ENCODE peak calls at places on chromosomes 1 and 21, in ten cellular contexts. One of them, this sample, is unnamed. For H3K27me3, the result is how much of the 10 kb centered on the place peaks cover.

GRCh38 chr1:53878492-53879105 is 11.0 kb downstream of the YIPF1 start:
- DNase-seq in aorta: no peak
- DNase-seq in keratinocyte: peak
- DNase-seq in AG04450: peak
- DNase-seq in adipocyte: peak
- DNase-seq in breast epithelium: no peak
- DNase-seq in IMR-90: peak
- DNase-seq in ovary: no peak
- DNase-seq in tibial artery: no peak
- DNase-seq in PC-9: no peak
- DNase-seq in this sample: no peak

GRCh38 chr1:170765712-170766330 is 101.9 kb downstream of the PRRX1 start:
- DNase-seq in adipocyte: peak
- DNase-seq in tibial artery: no peak
- DNase-seq in IMR-90: peak
- DNase-seq in ovary: no peak
- DNase-seq in PC-9: no peak
- DNase-seq in breast epithelium: no peak
- DNase-seq in keratinocyte: no peak
- DNase-seq in AG04450: peak
- DNase-seq in aorta: no peak
- DNase-seq in this sample: no peak

GRCh38 chr1:21511579-21512522 is 2.6 kb downstream of the ALPL start:
- DNase-seq in breast epithelium: peak
- DNase-seq in tibial artery: peak
- DNase-seq in PC-9: peak
- DNase-seq in keratinocyte: no peak
- DNase-seq in aorta: peak
- DNase-seq in IMR-90: peak
- DNase-seq in adipocyte: peak
- DNase-seq in ovary: peak
- DNase-seq in AG04450: peak
- DNase-seq in this sample: peak

GRCh38 chr1:19213580-19213979 is 3.5 kb upstream of the UBR4 start:
- DNase-seq in aorta: no peak
- DNase-seq in IMR-90: no peak
- DNase-seq in breast epithelium: no peak
- DNase-seq in tibial artery: no peak
- DNase-seq in AG04450: no peak
- DNase-seq in keratinocyte: no peak
- DNase-seq in ovary: no peak
- DNase-seq in adipocyte: no peak
- DNase-seq in PC-9: no peak
- DNase-seq in this sample: no peak

GRCh38 chr1:165927169-165927568 is 99.8 kb downstream of the UCK2 start:
- DNase-seq in IMR-90: no peak
- DNase-seq in breast epithelium: no peak
- DNase-seq in aorta: no peak
- DNase-seq in adipocyte: no peak
- DNase-seq in tibial artery: no peak
- DNase-seq in PC-9: no peak
- DNase-seq in keratinocyte: no peak
- DNase-seq in AG04450: no peak
- DNase-seq in ovary: no peak
- DNase-seq in this sample: no peak

GRCh38 chr1:8925406-8925805 is 20.3 kb upstream of the CA6 start:
- DNase-seq in keratinocyte: no peak
- DNase-seq in ovary: no peak
- DNase-seq in PC-9: no peak
- DNase-seq in aorta: no peak
- DNase-seq in tibial artery: no peak
- DNase-seq in breast epithelium: no peak
- DNase-seq in IMR-90: no peak
- DNase-seq in AG04450: no peak
- DNase-seq in adipocyte: no peak
- DNase-seq in this sample: no peak

GRCh38 chr1:48228156-48228555 is 5.6 kb downstream of the SLC5A9 start:
- DNase-seq in aorta: no peak
- DNase-seq in ovary: no peak
- DNase-seq in keratinocyte: no peak
- DNase-seq in IMR-90: no peak
- DNase-seq in breast epithelium: no peak
- DNase-seq in tibial artery: no peak
- DNase-seq in PC-9: no peak
- DNase-seq in AG04450: no peak
- DNase-seq in adipocyte: no peak
- DNase-seq in this sample: no peak

GRCh38 chr1:160981584-160982411 is 27.2 kb upstream of the ITLN2 start:
- DNase-seq in keratinocyte: no peak
- DNase-seq in aorta: peak
- DNase-seq in ovary: no peak
- DNase-seq in PC-9: no peak
- DNase-seq in tibial artery: no peak
- DNase-seq in AG04450: no peak
- DNase-seq in IMR-90: no peak
- DNase-seq in adipocyte: no peak
- DNase-seq in breast epithelium: no peak
- DNase-seq in this sample: no peak

GRCh38 chr1:98932184-98932583 is 72.5 kb downstream of the PLPPR5 start:
- DNase-seq in keratinocyte: no peak
- DNase-seq in AG04450: no peak
- DNase-seq in ovary: no peak
- DNase-seq in aorta: no peak
- DNase-seq in IMR-90: no peak
- DNase-seq in PC-9: no peak
- DNase-seq in breast epithelium: no peak
- DNase-seq in adipocyte: no peak
- DNase-seq in tibial artery: no peak
- DNase-seq in this sample: no peak

GRCh38 chr1:66439028-66439427 is 94.9 kb upstream of the SGIP1 start:
- DNase-seq in IMR-90: peak
- DNase-seq in adipocyte: peak
- DNase-seq in PC-9: no peak
- DNase-seq in AG04450: no peak
- DNase-seq in aorta: no peak
- DNase-seq in keratinocyte: no peak
- DNase-seq in tibial artery: no peak
- DNase-seq in ovary: no peak
- DNase-seq in breast epithelium: no peak
- DNase-seq in this sample: no peak

GRCh38 chr1:209775634-209776033 is 8.7 kb downstream of the C1orf74 start:
- DNase-seq in ovary: no peak
- DNase-seq in tibial artery: no peak
- DNase-seq in PC-9: no peak
- DNase-seq in AG04450: no peak
- DNase-seq in adipocyte: no peak
- DNase-seq in keratinocyte: no peak
- DNase-seq in breast epithelium: no peak
- DNase-seq in aorta: no peak
- DNase-seq in IMR-90: no peak
- DNase-seq in this sample: no peak

GRCh38 chr1:209780276-209780675 is 4.1 kb downstream of the C1orf74 start:
- DNase-seq in ovary: no peak
- DNase-seq in adipocyte: no peak
- DNase-seq in AG04450: no peak
- DNase-seq in PC-9: no peak
- DNase-seq in tibial artery: no peak
- DNase-seq in breast epithelium: no peak
- DNase-seq in keratinocyte: no peak
- DNase-seq in aorta: no peak
- DNase-seq in IMR-90: no peak
- DNase-seq in this sample: no peak

GRCh38 chr1:209774592-209774991 is 9.8 kb downstream of the C1orf74 start:
- DNase-seq in adipocyte: no peak
- DNase-seq in keratinocyte: no peak
- DNase-seq in aorta: no peak
- DNase-seq in ovary: no peak
- DNase-seq in IMR-90: no peak
- DNase-seq in breast epithelium: no peak
- DNase-seq in tibial artery: no peak
- DNase-seq in PC-9: no peak
- DNase-seq in AG04450: no peak
- DNase-seq in this sample: no peak

GRCh38 chr1:209772116-209772515 is 12.2 kb downstream of the C1orf74 start:
- DNase-seq in aorta: no peak
- DNase-seq in PC-9: no peak
- DNase-seq in tibial artery: no peak
- DNase-seq in adipocyte: no peak
- DNase-seq in ovary: no peak
- DNase-seq in AG04450: no peak
- DNase-seq in IMR-90: no peak
- DNase-seq in breast epithelium: no peak
- DNase-seq in keratinocyte: no peak
- DNase-seq in this sample: no peak

DNA sequence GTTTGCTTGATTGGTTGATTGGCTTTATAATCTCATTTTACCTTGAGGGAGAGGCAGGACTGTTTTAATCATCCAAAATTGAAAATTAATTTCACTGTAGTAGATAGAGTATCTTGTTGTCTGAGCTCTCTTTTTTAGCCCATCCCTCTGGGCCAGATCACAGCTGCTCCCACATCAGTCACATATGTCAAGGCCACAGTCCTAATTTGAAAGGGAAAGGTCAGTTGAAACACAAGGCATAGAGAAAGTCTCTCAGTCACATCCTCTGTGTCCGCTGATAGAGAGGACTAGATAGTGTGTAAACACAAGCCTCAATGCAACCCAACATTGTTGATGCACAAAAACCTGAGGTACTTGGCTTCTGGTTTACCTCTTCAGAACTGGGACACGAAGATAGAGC is 6.8 kb downstream of the C1orf74 start:
- DNase-seq in AG04450: no peak
- DNase-seq in adipocyte: no peak
- DNase-seq in aorta: no peak
- DNase-seq in keratinocyte: no peak
- DNase-seq in PC-9: no peak
- DNase-seq in IMR-90: no peak
- DNase-seq in tibial artery: no peak
- DNase-seq in ovary: no peak
- DNase-seq in breast epithelium: no peak
- DNase-seq in this sample: no peak
- H3K27me3 ChIP-seq in AG04450: under half
- H3K27me3 ChIP-seq in adipocyte: under half
- H3K27me3 ChIP-seq in aorta: under half
- H3K27me3 ChIP-seq in keratinocyte: under half
- H3K27me3 ChIP-seq in PC-9: under half
- H3K27me3 ChIP-seq in IMR-90: under half
- H3K27me3 ChIP-seq in tibial artery: under half
- H3K27me3 ChIP-seq in ovary: under half
- H3K27me3 ChIP-seq in breast epithelium: under half
- H3K27me3 ChIP-seq in this sample: under half

DNA sequence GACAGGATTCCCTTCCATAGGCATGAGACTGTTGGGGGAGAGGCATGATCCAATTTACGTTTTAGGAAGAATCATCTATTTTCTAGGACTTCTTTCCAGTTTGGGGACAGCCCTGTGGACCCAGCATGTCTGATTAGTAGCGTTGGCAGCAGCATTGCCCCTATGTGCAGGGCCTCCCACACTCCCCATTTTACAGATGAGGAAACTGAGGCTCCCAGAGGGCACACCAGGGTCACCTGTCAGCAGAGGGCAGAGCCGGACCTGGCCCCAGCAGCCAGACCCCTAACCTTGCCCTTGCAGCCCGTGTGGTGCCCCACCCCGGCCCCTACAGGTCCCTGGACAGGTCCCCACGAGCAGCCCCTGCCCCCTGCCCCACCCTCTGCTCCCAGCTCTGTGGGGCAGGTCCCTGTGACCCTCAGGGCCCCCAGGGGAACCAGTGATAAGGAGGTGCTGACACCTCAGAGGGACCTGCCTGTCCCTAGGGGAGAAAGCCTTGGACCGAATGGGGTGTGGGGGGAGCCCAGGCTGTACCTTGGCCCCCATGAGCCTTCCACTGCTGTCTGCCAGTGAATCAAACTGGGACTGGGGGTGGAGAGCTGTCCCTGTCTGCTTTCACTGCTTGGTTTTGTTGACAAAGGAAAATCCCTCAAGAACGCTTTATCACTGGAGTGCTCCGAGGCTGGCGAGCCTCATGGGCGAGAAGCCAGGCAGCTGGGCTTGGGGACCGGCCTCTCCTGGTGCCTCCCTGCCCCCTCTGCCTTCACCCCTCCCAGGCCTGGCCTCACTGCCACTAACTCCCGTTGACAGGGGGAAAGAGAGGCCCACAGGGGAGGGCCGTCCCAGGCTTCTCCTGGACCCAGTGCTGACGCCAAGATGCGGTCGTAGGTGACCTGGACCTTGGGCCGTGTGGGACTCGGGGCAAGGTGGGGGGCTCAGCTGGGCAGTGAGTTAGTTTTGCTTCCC is 39.4 kb upstream of the CCDC27 start:
- DNase-seq in AG04450: no peak
- DNase-seq in keratinocyte: no peak
- DNase-seq in tibial artery: no peak
- DNase-seq in breast epithelium: no peak
- DNase-seq in PC-9: no peak
- DNase-seq in ovary: no peak
- DNase-seq in IMR-90: no peak
- DNase-seq in aorta: no peak
- DNase-seq in adipocyte: no peak
- DNase-seq in this sample: no peak
- H3K27me3 ChIP-seq in AG04450: under half
- H3K27me3 ChIP-seq in keratinocyte: under half
- H3K27me3 ChIP-seq in tibial artery: under half
- H3K27me3 ChIP-seq in breast epithelium: half or more
- H3K27me3 ChIP-seq in PC-9: half or more
- H3K27me3 ChIP-seq in ovary: under half
- H3K27me3 ChIP-seq in IMR-90: half or more
- H3K27me3 ChIP-seq in aorta: under half
- H3K27me3 ChIP-seq in adipocyte: half or more
- H3K27me3 ChIP-seq in this sample: under half

GRCh38 chr1:156439771-156440183 is 60.8 kb downstream of the MEF2D start:
- DNase-seq in breast epithelium: no peak
- DNase-seq in adipocyte: no peak
- DNase-seq in IMR-90: no peak
- DNase-seq in AG04450: no peak
- DNase-seq in aorta: no peak
- DNase-seq in ovary: no peak
- DNase-seq in tibial artery: no peak
- DNase-seq in PC-9: no peak
- DNase-seq in keratinocyte: no peak
- DNase-seq in this sample: no peak
- H3K27me3 ChIP-seq in breast epithelium: half or more
- H3K27me3 ChIP-seq in adipocyte: half or more
- H3K27me3 ChIP-seq in IMR-90: half or more
- H3K27me3 ChIP-seq in AG04450: half or more
- H3K27me3 ChIP-seq in aorta: under half
- H3K27me3 ChIP-seq in ovary: under half
- H3K27me3 ChIP-seq in tibial artery: under half
- H3K27me3 ChIP-seq in PC-9: under half
- H3K27me3 ChIP-seq in keratinocyte: half or more
- H3K27me3 ChIP-seq in this sample: half or more

DNA sequence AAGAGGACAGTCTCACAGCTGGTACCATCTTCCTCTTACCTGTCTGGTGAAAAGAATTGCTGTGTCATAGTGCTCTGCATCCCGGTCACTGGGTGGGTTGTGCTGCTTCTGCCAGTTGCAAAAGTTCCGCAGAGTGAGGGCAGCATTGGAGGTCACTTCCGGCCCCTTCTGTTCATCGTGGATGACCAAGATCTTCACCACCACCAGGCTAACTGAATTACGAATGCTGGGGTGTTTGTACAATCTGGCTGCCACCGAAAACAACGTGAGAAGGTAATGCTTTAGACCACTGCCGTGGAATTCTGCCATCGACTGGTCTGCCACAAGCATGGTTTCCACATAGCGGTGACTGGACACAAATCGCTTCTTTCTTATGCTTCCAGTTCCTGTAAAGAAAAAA is 2.9 kb downstream of the ADAMTS1 start:
- DNase-seq in IMR-90: peak
- DNase-seq in keratinocyte: no peak
- DNase-seq in PC-9: no peak
- DNase-seq in breast epithelium: no peak
- DNase-seq in adipocyte: peak
- DNase-seq in ovary: peak
- DNase-seq in AG04450: no peak
- DNase-seq in aorta: no peak
- DNase-seq in tibial artery: no peak
- DNase-seq in this sample: no peak
- H3K27me3 ChIP-seq in IMR-90: under half
- H3K27me3 ChIP-seq in keratinocyte: under half
- H3K27me3 ChIP-seq in PC-9: under half
- H3K27me3 ChIP-seq in breast epithelium: under half
- H3K27me3 ChIP-seq in adipocyte: under half
- H3K27me3 ChIP-seq in ovary: under half
- H3K27me3 ChIP-seq in AG04450: under half
- H3K27me3 ChIP-seq in aorta: under half
- H3K27me3 ChIP-seq in tibial artery: under half
- H3K27me3 ChIP-seq in this sample: under half

This sample was measured in BJ.